ENCODE peak calls at places on chromosome 7, in seven cellular contexts. F, Q, S, T, B, H and K are unnamed samples.

GRCh38 chr7:47225387-47226170 is 356.3 kb downstream of the TNS3 start:
- DNase-seq in T (no peak), Q (no peak), F (no peak), H (no peak), B (no peak), S (no peak), K (no peak)

GRCh38 chr7:552711-553636 is 33.3 kb upstream of the PDGFA start:
- DNase-seq in H (no peak), Q (no peak), S (no peak), T (no peak), F (no peak), B (no peak), K (no peak)

GRCh38 chr7:29146888-29147609 is 712 bp upstream of the CPVL start:
- DNase-seq in S (no peak), Q (peak), H (no peak), T (no peak), F (no peak), B (no peak), K (no peak)

GRCh38 chr7:10756981-10757380 is 216.7 kb upstream of the PHF14 start:
- DNase-seq in B (no peak), Q (no peak), S (no peak), H (no peak), T (no peak), F (no peak), K (no peak)

GRCh38 chr7:155001756-155002410 is 1.0 kb downstream of the PAXIP1 start:
- DNase-seq in S (no peak), T (peak), H (peak), Q (peak), F (no peak), B (peak), K (peak)

GRCh38 chr7:44757311-44757710 is 8.7 kb downstream of the ZMIZ2 start:
- DNase-seq in S (no peak), Q (no peak), T (no peak), F (no peak), H (peak), B (no peak), K (no peak)

GRCh38 chr7:77391230-77391629 is 24.9 kb downstream of the GSAP start:
- DNase-seq in H (no peak), B (peak), Q (no peak), F (no peak), S (no peak), T (no peak), K (peak)

GRCh38 chr7:12524794-12525386 is 45.6 kb upstream of the SCIN start:
- DNase-seq in T (no peak), H (peak), F (no peak), S (peak), B (peak), Q (no peak), K (peak)

GRCh38 chr7:29988391-29989256 is 977 bp downstream of the SCRN1 start:
- DNase-seq in T (peak), Q (peak), F (no peak), B (peak), S (no peak), H (peak), K (peak)

GRCh38 chr7:47816647-47817046 is 131.6 kb downstream of the PKD1L1 start:
- DNase-seq in B (no peak), H (peak), Q (no peak), F (no peak), S (no peak), T (no peak), K (no peak)

GRCh38 chr7:142438235-142438922 is 180.5 kb upstream of the PRSS58 start:
- DNase-seq in B (peak), F (no peak), S (no peak), H (peak), T (no peak), Q (peak), K (peak)

GRCh38 chr7:42385912-42386311 is 148.9 kb upstream of the GLI3 start:
- DNase-seq in Q (no peak), H (no peak), S (no peak), B (no peak), T (no peak), F (no peak), K (no peak)

GRCh38 chr7:42511027-42511426 is 274.0 kb upstream of the GLI3 start:
- DNase-seq in Q (no peak), S (no peak), B (no peak), T (no peak), F (no peak), H (no peak), K (no peak)

GRCh38 chr7:149317986-149318672 is 56.1 kb downstream of the ZNF783 start:
- DNase-seq in Q (no peak), B (no peak), H (no peak), S (no peak), T (no peak), F (no peak), K (no peak)

GRCh38 chr7:25966469-25966868 is 185.5 kb upstream of the NFE2L3 start:
- DNase-seq in S (no peak), H (no peak), T (no peak), B (no peak), Q (no peak), F (no peak), K (no peak)

GRCh38 chr7:2008936-2009540 is 223.7 kb downstream of the MAD1L1 start:
- DNase-seq in H (no peak), Q (no peak), B (no peak), F (no peak), T (no peak), S (no peak), K (no peak)

GRCh38 chr7:51123322-51124021 is 193.1 kb downstream of the COBL start:
- DNase-seq in F (no peak), T (no peak), Q (peak), H (peak), S (peak), B (no peak), K (no peak)

GRCh38 chr7:5629941-5630340 is 151.5 kb downstream of the RNF216 start:
- DNase-seq in H (peak), B (no peak), F (no peak), S (no peak), T (peak), Q (no peak), K (no peak)

GRCh38 chr7:23618241-23618640 is 21.1 kb downstream of the CCDC126 start:
- DNase-seq in T (no peak), H (no peak), F (no peak), B (no peak), S (no peak), Q (no peak), K (no peak)

GRCh38 chr7:51455513-51455912 is 138.9 kb upstream of the COBL start:
- DNase-seq in H (no peak), T (no peak), F (no peak), Q (no peak), B (no peak), S (no peak), K (no peak)

GRCh38 chr7:84144480-84144879 is 50.1 kb downstream of the SEMA3A start:
- DNase-seq in B (no peak), Q (no peak), T (no peak), S (no peak), H (no peak), F (no peak), K (no peak)

GRCh38 chr7:71683382-71683781 is 551.4 kb downstream of the GALNT17 start:
- DNase-seq in F (no peak), Q (no peak), H (no peak), T (no peak), B (no peak), S (no peak), K (no peak)

GRCh38 chr7:151059362-151060112 is at the start of gene SLC4A2:
- DNase-seq in S (no peak), F (no peak), B (peak), Q (peak), H (peak), T (peak), K (peak)

GRCh38 chr7:15684834-15685233 is 1.6 kb downstream of the MEOX2 start:
- DNase-seq in B (no peak), H (peak), Q (peak), S (no peak), T (no peak), F (no peak), K (no peak)

GRCh38 chr7:108294595-108294994 is 161.6 kb downstream of the NRCAM start:
- DNase-seq in F (no peak), B (peak), Q (no peak), S (no peak), T (no peak), H (peak), K (no peak)

GRCh38 chr7:43784030-43785001 is 25.8 kb downstream of the BLVRA start:
- DNase-seq in H (peak), S (no peak), F (no peak), Q (no peak), B (no peak), T (no peak), K (peak)

GRCh38 chr7:45143616-45144015 is 14.0 kb upstream of the RAMP3 start:
- DNase-seq in F (no peak), T (no peak), Q (no peak), B (no peak), S (no peak), H (no peak), K (no peak)

GRCh38 chr7:30893357-30893756 is 18.3 kb upstream of the AQP1 start:
- DNase-seq in B (no peak), H (peak), F (no peak), T (no peak), S (no peak), Q (no peak), K (no peak)

GRCh38 chr7:2811476-2812118 is 32.5 kb downstream of the GNA12 start:
- DNase-seq in T (no peak), F (no peak), H (peak), S (no peak), B (no peak), Q (no peak), K (no peak)

GRCh38 chr7:116524609-116525297 is at the start of gene CAV1:
- DNase-seq in H (peak), Q (peak), B (peak), F (peak), S (peak), T (peak), K (peak)

GRCh38 chr7:158943713-158944112 is 87.4 kb downstream of the DYNC2I1 start:
- DNase-seq in S (no peak), Q (no peak), F (no peak), T (no peak), H (no peak), B (no peak), K (no peak)

GRCh38 chr7:27734583-27734982 is 5.4 kb upstream of the TAX1BP1 start:
- DNase-seq in F (no peak), B (no peak), S (no peak), H (no peak), T (no peak), Q (no peak), K (no peak)

GRCh38 chr7:134140889-134141867 is 14.0 kb downstream of the LRGUK start:
- DNase-seq in H (peak), S (peak), F (peak), Q (peak), B (peak), T (peak), K (peak)

GRCh38 chr7:140260338-140260737 is 83.6 kb upstream of the KDM7A start:
- DNase-seq in T (no peak), S (no peak), Q (no peak), F (no peak), H (no peak), B (no peak), K (no peak)

GRCh38 chr7:138166681-138167080 is 90.4 kb downstream of the AKR1D1 start:
- DNase-seq in F (no peak), Q (no peak), B (no peak), T (no peak), S (no peak), H (peak), K (no peak)

GRCh38 chr7:132472463-132473120 is 103.7 kb downstream of the PLXNA4 start:
- DNase-seq in B (no peak), H (peak), S (no peak), T (no peak), F (no peak), Q (no peak), K (no peak)

GRCh38 chr7:69751026-69751425 is 152.8 kb downstream of the AUTS2 start:
- DNase-seq in Q (no peak), S (no peak), H (no peak), T (no peak), F (no peak), B (no peak), K (no peak)

GRCh38 chr7:74372511-74373111 is 81.1 kb upstream of the GTF2IRD1 start:
- DNase-seq in Q (no peak), T (no peak), B (no peak), S (no peak), H (peak), F (no peak), K (no peak)

GRCh38 chr7:30925117-30925516 is 13.5 kb downstream of the AQP1 start:
- DNase-seq in B (no peak), F (peak), H (no peak), Q (no peak), S (no peak), T (no peak), K (no peak)

GRCh38 chr7:102874166-102874829 is 38.5 kb upstream of the LRRC17 start:
- DNase-seq in H (peak), B (no peak), T (no peak), S (peak), Q (peak), F (no peak), K (peak)

GRCh38 chr7:102874966-102875365 is 37.8 kb upstream of the LRRC17 start:
- DNase-seq in F (no peak), T (no peak), Q (no peak), S (no peak), B (no peak), H (no peak), K (no peak)

GRCh38 chr7:102872460-102872859 is 40.3 kb upstream of the LRRC17 start:
- DNase-seq in S (peak), T (no peak), H (peak), F (no peak), Q (peak), B (no peak), K (no peak)

GRCh38 chr7:102873470-102874165 is 39.2 kb upstream of the LRRC17 start:
- DNase-seq in B (no peak), S (no peak), H (no peak), T (no peak), F (no peak), Q (no peak), K (no peak)

GRCh38 chr7:102875700-102876192 is 37.1 kb upstream of the LRRC17 start:
- DNase-seq in S (peak), Q (peak), T (no peak), H (peak), B (no peak), F (no peak), K (no peak)
- TF ChIP-seq CTCF in S (peak), Q (no peak), T (no peak), H (no peak), B (no peak), F (no peak), K (no peak)

GRCh38 chr7:98758157-98758556 is 111.7 kb downstream of the TMEM130 start:
- DNase-seq in S (no peak), T (no peak), Q (no peak), B (no peak), H (no peak), F (no peak), K (no peak)

GRCh38 chr7:98760201-98760651 is 109.6 kb downstream of the TMEM130 start:
- DNase-seq in Q (no peak), H (peak), T (no peak), F (no peak), B (no peak), S (no peak), K (no peak)

GRCh38 chr7:98754041-98754479 is 115.8 kb downstream of the TMEM130 start:
- DNase-seq in Q (peak), F (no peak), S (no peak), T (no peak), B (no peak), H (peak), K (no peak)

GRCh38 chr7:98753176-98753575 is 116.6 kb downstream of the TMEM130 start:
- DNase-seq in F (no peak), Q (no peak), H (no peak), B (no peak), T (no peak), S (no peak), K (no peak)

DNA sequence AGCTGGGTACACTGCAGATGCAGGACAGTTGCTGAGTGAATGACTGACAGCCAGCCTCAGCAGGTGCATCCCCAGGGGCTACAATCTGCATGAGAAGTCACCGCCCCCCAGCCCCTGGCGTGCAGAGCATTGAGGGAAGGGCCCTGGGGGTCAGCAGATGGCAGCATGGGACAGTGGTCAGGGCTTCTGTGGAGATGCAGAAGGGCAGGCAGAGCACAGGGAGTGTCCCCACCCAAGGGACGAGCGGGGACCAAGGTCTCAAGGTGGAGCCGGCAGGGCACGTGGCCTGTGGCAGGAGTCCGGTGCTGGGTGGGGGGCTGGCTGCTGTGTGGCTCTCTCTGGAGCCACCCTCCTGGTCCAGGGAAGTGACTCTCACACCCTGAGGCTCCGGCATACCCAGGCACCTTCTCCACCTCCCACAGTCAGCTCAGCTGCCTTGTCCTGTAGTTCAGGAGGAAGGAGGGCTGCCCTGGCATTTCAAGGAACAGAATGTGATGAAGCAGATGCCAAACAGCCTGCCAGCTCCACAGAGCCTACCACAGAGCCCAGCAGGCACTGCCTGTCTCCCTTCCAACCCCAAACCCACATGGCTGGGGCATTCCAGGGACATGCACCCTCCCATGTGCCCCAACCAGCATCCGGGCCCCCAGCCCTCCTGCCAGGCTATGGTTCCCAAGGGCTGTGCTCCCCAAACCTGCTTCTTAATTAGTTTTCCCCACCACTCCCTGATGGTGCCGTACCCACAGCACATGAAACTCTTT is 114.5 kb downstream of the TMEM130 start:
- DNase-seq in B (no peak), S (no peak), T (no peak), Q (peak), H (no peak), F (no peak), K (peak)
- TF ChIP-seq CTCF in B (no peak), S (no peak), T (no peak), Q (no peak), H (no peak), F (no peak), K (no peak)

GRCh38 chr7:135232720-135233119 is 918 bp upstream of the STRA8 start:
- DNase-seq in S (no peak), T (no peak), F (no peak), B (no peak), H (no peak), Q (peak), K (peak)
- TF ChIP-seq CTCF in S (peak), T (no peak), F (no peak), B (no peak), H (peak), Q (no peak), K (peak)

GRCh38 chr7:121994625-121995410 is 121.9 kb downstream of the PTPRZ1 start:
- DNase-seq in B (peak), F (peak), S (peak), Q (peak), T (peak), H (peak), K (peak)
- TF ChIP-seq CTCF in B (peak), F (no peak), S (peak), Q (peak), T (peak), H (peak), K (peak)

GRCh38 chr7:87627634-87627994 is 584 bp upstream of the RUNDC3B start:
- DNase-seq in F (peak), H (no peak), T (no peak), S (no peak), B (no peak), Q (peak), K (no peak)

GRCh38 chr7:87625101-87625500 is 3.1 kb upstream of the RUNDC3B start:
- DNase-seq in F (no peak), H (no peak), Q (no peak), S (no peak), B (no peak), T (no peak), K (no peak)

GRCh38 chr7:87628780-87629569 is 777 bp downstream of the RUNDC3B start:
- DNase-seq in F (no peak), S (no peak), Q (peak), H (peak), B (peak), T (peak), K (peak)

GRCh38 chr7:87624628-87625027 is 3.6 kb upstream of the RUNDC3B start:
- DNase-seq in S (no peak), T (no peak), H (no peak), B (no peak), Q (no peak), F (no peak), K (no peak)
- TF ChIP-seq CTCF in S (peak), T (no peak), H (no peak), B (no peak), Q (peak), F (no peak), K (peak)

GRCh38 chr7:105742787-105743186 is 133.6 kb downstream of the ATXN7L1 start:
- DNase-seq in F (no peak), H (no peak), B (no peak), T (no peak), Q (no peak), S (no peak), K (no peak)

GRCh38 chr7:105748701-105749100 is 127.7 kb downstream of the ATXN7L1 start:
- DNase-seq in S (no peak), B (no peak), H (no peak), T (no peak), Q (no peak), F (no peak), K (no peak)

GRCh38 chr7:105743351-105743812 is 133.0 kb downstream of the ATXN7L1 start:
- DNase-seq in S (no peak), H (no peak), T (no peak), B (peak), F (no peak), Q (no peak), K (no peak)

GRCh38 chr7:105741993-105742392 is 134.4 kb downstream of the ATXN7L1 start:
- DNase-seq in T (no peak), B (no peak), F (no peak), Q (no peak), S (no peak), H (no peak), K (no peak)

DNA sequence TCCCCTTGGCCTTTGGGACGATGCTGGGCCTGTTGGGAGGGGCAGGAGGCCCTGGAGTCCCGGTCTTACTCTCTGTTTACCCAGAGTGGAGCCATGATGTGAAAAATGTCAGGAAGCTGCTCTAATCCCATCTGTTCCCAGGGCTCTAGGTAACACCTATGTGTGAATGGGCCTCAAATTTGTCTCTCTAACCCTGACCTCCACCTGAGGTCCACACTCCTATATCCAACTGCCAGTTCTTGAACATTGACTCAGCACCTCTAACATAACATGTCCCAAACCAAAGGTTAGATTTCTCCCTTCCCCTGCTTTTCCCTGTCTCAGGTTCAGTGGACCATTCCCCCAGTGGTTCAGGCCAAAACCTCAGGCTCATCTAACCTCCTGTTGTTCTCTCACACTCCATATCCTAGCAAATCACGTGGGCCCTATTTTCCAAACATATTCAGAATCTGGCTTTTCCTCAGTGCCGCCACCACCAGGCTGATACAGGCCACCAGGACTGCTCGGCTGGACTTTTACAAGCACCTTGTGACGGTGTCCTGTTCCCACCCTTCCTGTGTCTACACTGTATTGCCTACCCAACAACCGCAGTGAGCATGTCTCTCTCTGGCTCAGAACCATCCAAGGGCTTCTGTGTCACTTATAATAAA is 130.6 kb downstream of the ATXN7L1 start:
- DNase-seq in Q (no peak), H (no peak), B (no peak), T (no peak), S (no peak), F (no peak), K (no peak)
- TF ChIP-seq CTCF in Q (no peak), H (no peak), B (no peak), T (no peak), S (no peak), F (no peak), K (no peak)

GRCh38 chr7:136214356-136214755 is 237.2 kb upstream of the MTPN start:
- DNase-seq in H (no peak), Q (no peak), S (no peak), B (no peak), T (no peak), F (no peak), K (no peak)
- TF ChIP-seq CTCF in H (no peak), Q (no peak), S (peak), B (no peak), T (no peak), F (no peak), K (no peak)

GRCh38 chr7:82359426-82359825 is 84.2 kb downstream of the CACNA2D1 start:
- DNase-seq in H (no peak), S (no peak), F (no peak), T (no peak), B (no peak), Q (no peak), K (no peak)
- TF ChIP-seq CTCF in H (no peak), S (no peak), F (no peak), T (no peak), B (no peak), Q (no peak), K (no peak)

GRCh38 chr7:85191383-85191782 is 4.5 kb upstream of the SEMA3D start:
- DNase-seq in T (no peak), S (no peak), Q (no peak), B (no peak), F (no peak), H (peak), K (no peak)
- TF ChIP-seq CTCF in T (no peak), S (peak), Q (no peak), B (peak), F (no peak), H (peak), K (no peak)